ENCODE peak calls at places on chromosomes 4 and X, in eight cellular contexts. T is upper lobe of right lung, J is AG04450, H is astrocyte of the spinal cord, B is left lung, I is fibroblast of mammary gland, O is AG09309, S is fibroblast of the aortic adventitia. Q is an unnamed sample.

GRCh38 chr4:1795304-1796195 is 2.5 kb downstream of the FGFR3 start:
- DNase-seq in H (no peak), B (no peak), J (no peak), I (no peak), T (no peak), S (no peak), O (no peak), Q (no peak)

GRCh38 chrX:124086411-124086810 is 124.9 kb downstream of the STAG2 start:
- DNase-seq in H (no peak), B (no peak), I (no peak), T (no peak), S (no peak), J (no peak), O (no peak), Q (no peak)

GRCh38 chr4:123450393-123450792 is 53.8 kb downstream of the SPRY1 start:
- DNase-seq in H (no peak), I (no peak), T (no peak), B (no peak), J (no peak), O (no peak), S (no peak), Q (no peak)

GRCh38 chr4:80213117-80213815 is 16.0 kb downstream of the PRDM8 start:
- DNase-seq in O (no peak), T (no peak), B (no peak), J (no peak), S (peak), I (peak), H (peak), Q (no peak)

GRCh38 chr4:128220286-128221235 is 67.1 kb downstream of the PGRMC2 start:
- DNase-seq in I (peak), B (no peak), T (no peak), H (peak), O (peak), J (peak), S (peak), Q (peak)

GRCh38 chrX:105701310-105702052 is 120.9 kb upstream of the NRK start:
- DNase-seq in S (peak), I (peak), T (no peak), B (no peak), J (no peak), H (peak), O (no peak), Q (no peak)

GRCh38 chr4:136392576-136392975 is 1139.7 kb downstream of the PCDH18 start:
- DNase-seq in B (no peak), I (peak), S (peak), T (no peak), H (peak), J (peak), O (no peak), Q (no peak)

GRCh38 chr4:85522277-85522676 is 47.3 kb downstream of the ARHGAP24 start:
- DNase-seq in B (no peak), S (no peak), T (no peak), O (no peak), H (no peak), J (no peak), I (no peak), Q (no peak)

GRCh38 chr4:17168571-17168970 is 270.1 kb upstream of the LDB2 start:
- DNase-seq in T (no peak), H (peak), S (peak), I (peak), O (peak), J (peak), B (no peak), Q (peak)

GRCh38 chr4:81665050-81665449 is 193.3 kb upstream of the RASGEF1B start:
- DNase-seq in S (no peak), B (no peak), H (no peak), J (no peak), I (no peak), T (no peak), O (no peak), Q (no peak)

GRCh38 chrX:16807548-16807947 is 21.3 kb downstream of the TXLNG start:
- DNase-seq in S (peak), O (no peak), J (no peak), H (peak), T (no peak), B (no peak), I (peak), Q (no peak)

GRCh38 chrX:39907964-39908616 is 189.7 kb downstream of the BCOR start:
- DNase-seq in T (peak), O (peak), I (peak), H (peak), J (peak), B (peak), S (peak), Q (peak)

GRCh38 chr4:185269286-185269685 is 59.9 kb downstream of the SNX25 start:
- DNase-seq in J (no peak), S (no peak), H (no peak), T (no peak), O (no peak), B (no peak), I (no peak), Q (no peak)

GRCh38 chr4:176767183-176767582 is 25.5 kb downstream of the VEGFC start:
- DNase-seq in J (no peak), B (no peak), S (peak), I (no peak), T (no peak), H (peak), O (no peak), Q (no peak)

GRCh38 chrX:12447448-12448154 is 309.3 kb downstream of the FRMPD4 start:
- DNase-seq in O (peak), J (peak), I (peak), B (no peak), T (no peak), H (peak), S (peak), Q (no peak)

GRCh38 chr4:67963345-67963744 is at the start of gene TMPRSS11A:
- DNase-seq in O (no peak), B (no peak), I (no peak), S (no peak), J (no peak), T (no peak), H (no peak), Q (no peak)

GRCh38 chrX:153746359-153746758 is 17.7 kb upstream of the PLXNB3 start:
- DNase-seq in I (no peak), J (no peak), O (no peak), S (no peak), B (no peak), T (no peak), H (no peak), Q (no peak)

GRCh38 chrX:153741446-153741845 is 16.8 kb downstream of the ABCD1 start:
- DNase-seq in T (no peak), B (no peak), I (no peak), J (no peak), H (no peak), O (no peak), S (no peak), Q (no peak)

GRCh38 chrX:153740631-153741222 is 16.1 kb downstream of the ABCD1 start:
- DNase-seq in I (no peak), J (no peak), S (no peak), T (no peak), H (no peak), O (no peak), B (no peak), Q (no peak)

GRCh38 chrX:153739754-153740486 is 15.3 kb downstream of the ABCD1 start:
- DNase-seq in H (no peak), I (no peak), T (no peak), B (no peak), S (no peak), O (no peak), J (no peak), Q (no peak)

GRCh38 chrX:153744210-153745066 is 19.6 kb upstream of the PLXNB3 start:
- DNase-seq in S (no peak), I (no peak), O (no peak), H (no peak), B (no peak), J (no peak), T (no peak), Q (no peak)
- TF ChIP-seq CTCF in S (no peak), I (no peak), O (no peak), H (peak), B (no peak), J (peak), T (peak), Q (peak)

GRCh38 chr4:140252144-140252741 is 98.3 kb upstream of the MAML3 start:
- DNase-seq in T (peak), O (no peak), J (no peak), B (peak), I (no peak), S (no peak), H (no peak), Q (no peak)

GRCh38 chr4:140255467-140255866 is 101.5 kb upstream of the MAML3 start:
- DNase-seq in B (no peak), O (no peak), H (no peak), S (peak), I (peak), T (no peak), J (no peak), Q (no peak)

GRCh38 chr4:140252742-140253555 is 99.0 kb upstream of the MAML3 start:
- DNase-seq in H (peak), J (no peak), O (no peak), S (peak), B (peak), T (peak), I (peak), Q (peak)

GRCh38 chr4:140254656-140255299 is 100.8 kb upstream of the MAML3 start:
- DNase-seq in T (no peak), B (no peak), S (no peak), H (no peak), O (no peak), I (no peak), J (no peak), Q (no peak)

DNA sequence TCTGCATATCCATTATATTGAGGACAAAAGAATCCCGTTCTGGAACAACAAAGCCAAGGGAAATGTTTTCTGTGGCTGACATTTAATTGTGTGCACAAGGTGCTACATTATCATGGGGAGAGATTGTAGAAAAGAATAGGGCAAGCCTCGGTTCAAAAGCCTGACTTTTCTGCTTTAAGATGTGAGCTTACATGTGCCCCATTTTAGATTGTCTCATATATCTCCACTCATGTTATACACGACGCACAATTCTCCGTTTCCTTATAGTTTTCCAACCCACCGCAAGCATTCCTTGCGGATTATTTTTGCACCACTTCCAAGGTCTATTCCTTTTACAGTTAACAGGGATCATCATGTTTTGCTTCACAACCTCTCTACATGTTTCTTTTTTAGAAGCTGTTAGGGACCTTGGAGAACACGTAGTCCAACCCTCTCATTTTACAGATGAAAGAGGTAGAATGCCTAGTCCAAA is 99.6 kb upstream of the MAML3 start:
- DNase-seq in I (no peak), B (no peak), S (no peak), O (no peak), H (no peak), T (no peak), J (no peak), Q (no peak)
- H3K4me3 ChIP-seq in I (no peak), B (no peak), S (no peak), O (no peak), H (no peak), T (no peak), J (no peak), Q (no peak)

DNA sequence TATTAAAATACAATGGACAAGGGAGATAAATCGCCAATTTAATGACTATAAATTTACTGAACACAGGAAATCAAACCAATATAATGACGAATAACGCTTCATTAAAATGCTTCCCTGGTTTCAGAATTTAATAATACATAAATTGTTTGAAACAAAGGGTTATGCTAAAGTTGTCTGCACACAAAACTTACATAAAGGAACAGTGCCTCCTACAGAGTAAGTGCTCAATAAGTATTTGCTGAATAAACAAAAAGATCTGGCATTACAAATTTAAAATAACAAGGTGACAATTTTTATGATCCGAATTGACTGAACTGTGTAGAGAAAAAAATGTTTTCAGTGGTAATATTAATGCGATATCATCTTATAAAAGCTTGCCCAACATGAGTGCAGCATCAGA is 69.6 kb downstream of the NOCT start:
- DNase-seq in S (peak), H (peak), T (no peak), B (no peak), J (no peak), I (peak), O (no peak), Q (no peak)
- TF ChIP-seq CTCF in S (peak), H (peak), T (peak), B (no peak), J (peak), I (peak), O (no peak), Q (peak)

GRCh38 chr4:169723207-169723606 is 34.5 kb downstream of the HPF1 start:
- DNase-seq in T (no peak), O (no peak), I (peak), J (no peak), S (no peak), H (no peak), B (no peak), Q (no peak)

GRCh38 chr4:169730564-169730963 is 27.2 kb downstream of the HPF1 start:
- DNase-seq in H (no peak), T (no peak), I (no peak), O (no peak), J (no peak), S (no peak), B (no peak), Q (no peak)

GRCh38 chr4:169724251-169724650 is 33.5 kb downstream of the HPF1 start:
- DNase-seq in J (no peak), B (no peak), S (peak), O (no peak), T (no peak), H (peak), I (peak), Q (no peak)

GRCh38 chr4:169727616-169728015 is 30.1 kb downstream of the HPF1 start:
- DNase-seq in T (no peak), I (no peak), S (no peak), B (no peak), H (no peak), O (no peak), J (no peak), Q (no peak)
- H3K4me3 ChIP-seq in T (no peak), I (no peak), S (no peak), B (no peak), H (no peak), O (no peak), J (no peak), Q (no peak)

GRCh38 chrX:19003756-19004155 is 19.8 kb upstream of the PHKA2 start:
- DNase-seq in S (no peak), B (no peak), H (no peak), T (no peak), O (no peak), J (no peak), I (peak), Q (no peak)

GRCh38 chrX:19007011-19007410 is 23.1 kb upstream of the PHKA2 start:
- DNase-seq in O (no peak), T (no peak), B (no peak), H (no peak), J (no peak), S (no peak), I (no peak), Q (no peak)

GRCh38 chrX:19007868-19008267 is 24.0 kb upstream of the PHKA2 start:
- DNase-seq in O (no peak), I (no peak), B (no peak), J (no peak), H (no peak), T (no peak), S (no peak), Q (no peak)

DNA sequence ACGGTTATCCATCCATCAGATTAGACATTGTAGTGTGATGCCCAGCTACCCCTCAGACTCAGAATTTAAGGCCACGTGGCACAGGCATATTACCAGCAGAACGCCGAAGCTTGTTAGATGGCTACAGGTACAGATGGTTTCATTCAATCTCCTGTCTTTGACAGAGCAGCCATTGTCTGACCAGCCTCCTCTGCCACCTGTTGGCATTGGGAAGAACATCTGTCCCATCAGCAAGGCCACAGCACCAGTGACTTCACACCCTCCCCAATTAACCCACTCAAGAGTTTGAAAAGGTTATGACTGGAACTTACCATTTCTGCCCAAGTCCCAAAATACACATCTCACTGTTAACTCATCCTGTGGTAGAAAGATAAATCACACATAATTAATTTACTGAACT is 22.0 kb upstream of the PHKA2 start:
- DNase-seq in I (no peak), J (no peak), B (no peak), T (no peak), H (no peak), S (no peak), O (no peak), Q (peak)
- TF ChIP-seq CTCF in I (no peak), J (no peak), B (no peak), T (no peak), H (no peak), S (no peak), O (no peak), Q (peak)

Q was measured in GM12865.